ENCODE peak calls at places on chromosomes 6 and 20, in six cellular contexts. One of them, this sample, is unnamed.
A peak's percentile ranks its signal among the peaks of the same experiment; 100 is the strongest.

GRCh38 chr20:25197173-25197869 is 1.8 kb downstream of the ENTPD6 start:
- DNase-seq in breast epithelium: no peak
- DNase-seq in stomach: no peak
- DNase-seq in H1: no peak
- DNase-seq in HCT116: no peak
- DNase-seq in spleen: peak; percentile 72
- DNase-seq in this sample: no peak

GRCh38 chr20:59571151-59571550 is 33.2 kb upstream of the PHACTR3 start:
- DNase-seq in breast epithelium: no peak
- DNase-seq in stomach: no peak
- DNase-seq in H1: no peak
- DNase-seq in HCT116: no peak
- DNase-seq in spleen: no peak
- DNase-seq in this sample: no peak

GRCh38 chr6:108115598-108116058 is 41.1 kb upstream of the OSTM1 start:
- DNase-seq in breast epithelium: no peak
- DNase-seq in stomach: peak; percentile 66
- DNase-seq in H1: no peak
- DNase-seq in HCT116: peak; percentile 41
- DNase-seq in spleen: peak; percentile 81
- DNase-seq in this sample: no peak

GRCh38 chr20:45782890-45783289 is 8.8 kb downstream of the WFDC3 start:
- DNase-seq in breast epithelium: no peak
- DNase-seq in stomach: no peak
- DNase-seq in H1: no peak
- DNase-seq in HCT116: peak; percentile 39
- DNase-seq in spleen: no peak
- DNase-seq in this sample: no peak

GRCh38 chr20:43538855-43539700 is 19.7 kb upstream of the SGK2 start:
- DNase-seq in breast epithelium: no peak
- DNase-seq in stomach: no peak
- DNase-seq in H1: no peak
- DNase-seq in HCT116: no peak
- DNase-seq in spleen: no peak
- DNase-seq in this sample: no peak

GRCh38 chr6:43715056-43715788 is 27.6 kb upstream of the MRPS18A start:
- DNase-seq in breast epithelium: no peak
- DNase-seq in stomach: no peak
- DNase-seq in H1: no peak
- DNase-seq in HCT116: no peak
- DNase-seq in spleen: peak; percentile 87
- DNase-seq in this sample: no peak

GRCh38 chr6:3751019-3751729 is at the start of gene PXDC1:
- DNase-seq in breast epithelium: no peak
- DNase-seq in stomach: no peak
- DNase-seq in H1: no peak
- DNase-seq in HCT116: no peak
- DNase-seq in spleen: peak; percentile 86
- DNase-seq in this sample: no peak

GRCh38 chr6:44128020-44128917 is 915 bp downstream of the TMEM63B start:
- DNase-seq in breast epithelium: peak; percentile 33
- DNase-seq in stomach: peak; percentile 54
- DNase-seq in H1: no peak
- DNase-seq in HCT116: no peak
- DNase-seq in spleen: peak; percentile 90
- DNase-seq in this sample: peak; percentile 65

GRCh38 chr6:113805167-113805835 is 51.8 kb upstream of the MARCKS start:
- DNase-seq in breast epithelium: no peak
- DNase-seq in stomach: no peak
- DNase-seq in H1: no peak
- DNase-seq in HCT116: no peak
- DNase-seq in spleen: no peak
- DNase-seq in this sample: no peak

GRCh38 chr6:108609276-108609769 is 48.6 kb downstream of the FOXO3 start:
- DNase-seq in breast epithelium: no peak
- DNase-seq in stomach: no peak
- DNase-seq in H1: no peak
- DNase-seq in HCT116: peak; percentile 50
- DNase-seq in spleen: no peak
- DNase-seq in this sample: no peak

GRCh38 chr6:132333639-132334516 is 67.4 kb downstream of the MOXD1 start:
- DNase-seq in breast epithelium: no peak
- DNase-seq in stomach: peak; percentile 57
- DNase-seq in H1: peak; percentile 10
- DNase-seq in HCT116: peak; percentile 68
- DNase-seq in spleen: no peak
- DNase-seq in this sample: peak; percentile 22
- TF ChIP-seq POLR2A in breast epithelium: no peak
- TF ChIP-seq POLR2A in stomach: no peak
- TF ChIP-seq POLR2A in H1: no peak
- TF ChIP-seq POLR2A in HCT116: no peak
- TF ChIP-seq POLR2A in spleen: no peak
- TF ChIP-seq POLR2A in this sample: no peak

DNA sequence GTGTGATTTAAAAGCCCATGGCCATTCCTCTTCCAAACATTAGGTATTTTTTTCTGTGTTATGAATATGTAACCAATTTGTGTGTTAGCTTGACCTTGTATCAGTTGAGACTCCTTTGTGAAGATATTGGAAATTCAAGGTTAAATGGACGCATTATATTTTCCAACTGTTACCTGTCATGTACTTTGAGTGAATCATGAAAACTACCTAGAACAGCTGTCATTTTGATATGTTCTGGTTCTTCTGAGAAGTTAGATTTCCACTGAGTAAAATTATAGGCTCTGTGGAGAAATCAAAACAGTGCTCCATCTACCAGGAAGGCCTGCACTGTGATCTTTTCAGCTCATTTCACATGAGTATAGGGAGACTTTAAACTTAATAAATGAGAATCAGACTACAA is 470.0 kb downstream of the NKAIN2 start:
- DNase-seq in breast epithelium: no peak
- DNase-seq in stomach: no peak
- DNase-seq in H1: no peak
- DNase-seq in HCT116: no peak
- DNase-seq in spleen: no peak
- DNase-seq in this sample: no peak
- TF ChIP-seq POLR2A in breast epithelium: no peak
- TF ChIP-seq POLR2A in stomach: no peak
- TF ChIP-seq POLR2A in H1: no peak
- TF ChIP-seq POLR2A in HCT116: no peak
- TF ChIP-seq POLR2A in spleen: no peak
- TF ChIP-seq POLR2A in this sample: no peak

GRCh38 chr6:132814716-132815570 is 574 bp downstream of the RPS12 start:
- DNase-seq in breast epithelium: no peak
- DNase-seq in stomach: no peak
- DNase-seq in H1: no peak
- DNase-seq in HCT116: no peak
- DNase-seq in spleen: no peak
- DNase-seq in this sample: no peak
- TF ChIP-seq POLR2A in breast epithelium: no peak
- TF ChIP-seq POLR2A in stomach: no peak
- TF ChIP-seq POLR2A in H1: no peak
- TF ChIP-seq POLR2A in HCT116: no peak
- TF ChIP-seq POLR2A in spleen: no peak
- TF ChIP-seq POLR2A in this sample: no peak

DNA sequence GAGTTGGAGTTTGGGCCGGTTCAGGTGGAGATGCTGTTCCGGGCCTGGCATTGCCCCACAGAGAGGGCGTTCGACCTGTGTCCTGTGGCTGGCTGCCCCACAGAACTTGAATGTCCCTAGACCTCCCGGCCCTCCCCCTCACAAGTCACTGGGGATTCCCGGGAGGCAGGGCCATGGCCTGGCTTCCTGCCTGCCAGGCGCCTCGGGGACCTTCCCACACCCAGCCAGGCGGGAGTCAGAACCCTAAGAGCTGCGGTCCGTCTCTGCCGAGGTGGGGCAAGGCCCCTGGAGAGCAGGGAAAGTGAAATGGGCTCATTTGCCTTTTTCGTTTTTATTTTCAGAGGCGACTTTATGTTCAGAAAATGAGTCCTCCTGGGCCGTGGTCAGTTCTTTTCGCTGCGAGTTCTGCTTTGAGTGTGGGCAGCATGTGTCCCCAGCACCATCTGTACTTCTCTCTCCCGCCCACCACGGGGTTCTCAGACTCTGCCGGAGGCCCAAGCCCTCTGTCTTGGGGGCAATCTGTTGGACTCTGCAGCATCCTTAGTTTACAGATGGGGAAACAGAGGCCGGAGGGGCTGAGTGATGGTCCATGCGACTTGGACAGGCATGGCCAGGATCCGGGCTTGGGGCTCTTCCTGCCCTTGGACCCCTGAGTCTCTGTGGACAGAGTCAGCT is 8.5 kb downstream of the RBM38 start:
- DNase-seq in breast epithelium: no peak
- DNase-seq in stomach: peak; percentile 53
- DNase-seq in H1: no peak
- DNase-seq in HCT116: no peak
- DNase-seq in spleen: peak; percentile 87
- DNase-seq in this sample: no peak
- TF ChIP-seq POLR2A in breast epithelium: no peak
- TF ChIP-seq POLR2A in stomach: no peak
- TF ChIP-seq POLR2A in H1: no peak
- TF ChIP-seq POLR2A in HCT116: no peak
- TF ChIP-seq POLR2A in spleen: no peak
- TF ChIP-seq POLR2A in this sample: no peak

GRCh38 chr6:100229512-100229911 is 235.2 kb downstream of the SIM1 start:
- DNase-seq in breast epithelium: no peak
- DNase-seq in stomach: no peak
- DNase-seq in H1: no peak
- DNase-seq in HCT116: no peak
- DNase-seq in spleen: no peak
- DNase-seq in this sample: no peak

GRCh38 chr6:100226811-100227210 is 232.8 kb upstream of the MCHR2 start:
- DNase-seq in breast epithelium: no peak
- DNase-seq in stomach: no peak
- DNase-seq in H1: no peak
- DNase-seq in HCT116: no peak
- DNase-seq in spleen: no peak
- DNase-seq in this sample: no peak

GRCh38 chr6:100230115-100230975 is 234.4 kb downstream of the SIM1 start:
- DNase-seq in breast epithelium: no peak
- DNase-seq in stomach: no peak
- DNase-seq in H1: no peak
- DNase-seq in HCT116: no peak
- DNase-seq in spleen: no peak
- DNase-seq in this sample: no peak

GRCh38 chr6:100230976-100231316 is 233.8 kb downstream of the SIM1 start:
- DNase-seq in breast epithelium: no peak
- DNase-seq in stomach: no peak
- DNase-seq in H1: no peak
- DNase-seq in HCT116: no peak
- DNase-seq in spleen: no peak
- DNase-seq in this sample: no peak

DNA sequence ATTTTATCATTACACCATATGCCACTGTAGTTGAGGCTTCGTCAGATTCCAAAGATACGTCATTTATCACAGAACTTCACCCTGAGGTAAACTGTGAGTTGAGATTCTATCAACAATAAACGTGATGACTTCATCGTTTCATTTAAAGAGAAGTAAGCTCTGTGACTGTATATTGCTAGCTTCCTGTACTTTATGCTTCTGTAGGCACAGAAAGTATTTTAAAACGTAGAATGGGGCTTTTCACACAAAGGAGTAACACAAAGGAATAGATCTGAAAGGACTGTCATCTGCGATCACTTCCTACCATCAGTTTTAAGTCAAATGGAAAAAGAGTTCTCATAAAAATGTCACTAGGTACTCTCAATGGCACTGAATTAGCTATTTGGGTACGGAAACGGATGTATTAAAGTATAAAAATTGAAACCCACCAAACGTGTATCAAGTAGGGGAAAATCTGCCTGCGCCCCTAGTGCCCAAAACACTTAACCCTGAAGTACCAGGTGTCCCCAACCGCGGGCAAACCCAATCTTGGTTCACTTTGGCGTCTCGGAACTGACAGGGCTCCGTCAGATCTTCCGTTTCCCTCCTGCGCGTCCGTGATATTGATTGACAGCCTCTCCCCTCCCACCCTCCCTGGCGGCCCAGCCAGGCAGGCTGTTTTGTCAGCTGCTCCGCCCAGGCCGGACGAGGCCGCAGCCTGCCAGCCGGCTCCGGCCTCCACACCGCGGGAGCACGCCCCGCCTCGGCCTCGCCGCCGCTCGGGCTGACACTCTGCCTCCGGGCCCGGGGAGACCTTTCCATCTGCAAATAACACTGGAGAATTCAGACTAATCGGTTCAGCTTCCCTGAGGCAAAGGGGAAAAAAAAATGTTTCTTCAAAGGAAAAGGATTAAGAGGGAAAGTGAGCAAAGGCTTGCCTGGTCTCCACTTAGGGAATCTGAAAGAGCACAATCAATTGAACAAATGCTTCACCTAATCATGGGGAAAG is 234.7 kb upstream of the MCHR2 start:
- DNase-seq in breast epithelium: peak; percentile 43
- DNase-seq in stomach: peak; percentile 75
- DNase-seq in H1: peak; percentile 46
- DNase-seq in HCT116: peak; percentile 69
- DNase-seq in spleen: peak; percentile 88
- DNase-seq in this sample: peak; percentile 41
- TF ChIP-seq POLR2A in breast epithelium: no peak
- TF ChIP-seq POLR2A in stomach: no peak
- TF ChIP-seq POLR2A in H1: no peak
- TF ChIP-seq POLR2A in HCT116: peak; percentile 47
- TF ChIP-seq POLR2A in spleen: no peak
- TF ChIP-seq POLR2A in this sample: peak; percentile 66

DNA sequence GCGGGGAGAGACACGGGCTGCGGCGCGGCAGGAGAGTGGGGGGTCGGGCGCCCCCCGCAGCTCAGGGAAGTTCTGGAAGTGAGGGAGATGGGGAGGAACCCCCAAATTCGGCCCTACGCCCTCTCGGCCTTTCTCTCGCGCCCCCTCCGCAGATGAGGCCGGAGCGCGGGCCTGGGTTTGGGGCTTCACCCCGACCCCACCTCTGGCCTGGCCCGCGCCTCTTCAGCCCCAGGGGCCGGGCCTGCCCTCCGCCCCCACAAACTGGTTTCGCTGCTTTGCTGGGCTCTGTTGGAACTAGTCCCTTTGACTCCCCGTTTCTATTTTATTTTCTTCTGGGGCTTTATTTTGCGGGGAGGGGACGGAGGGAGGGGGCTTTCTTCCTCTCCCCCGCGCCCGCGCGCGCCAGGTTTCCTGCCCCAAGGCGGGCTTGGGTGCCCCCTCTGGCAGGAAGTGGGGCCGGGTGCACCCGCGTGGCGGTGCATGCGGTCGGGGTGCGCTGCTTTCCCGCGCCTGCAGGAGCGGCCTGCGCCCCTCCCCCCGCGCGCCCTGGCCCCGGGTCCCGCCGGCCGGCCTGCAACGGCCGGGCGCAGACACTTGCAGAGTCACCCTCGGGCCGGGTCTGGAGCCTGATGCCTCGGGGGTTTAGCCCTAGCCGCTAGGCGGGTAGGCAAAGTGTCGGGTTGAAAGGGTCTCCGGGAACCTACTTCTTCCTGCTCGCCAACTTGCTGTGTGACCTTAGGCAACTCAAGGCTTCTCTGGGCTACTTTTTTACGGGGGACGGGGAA is 1.2 kb downstream of the HMGA1 start:
- DNase-seq in breast epithelium: no peak
- DNase-seq in stomach: no peak
- DNase-seq in H1: no peak
- DNase-seq in HCT116: no peak
- DNase-seq in spleen: peak; percentile 93
- DNase-seq in this sample: peak; percentile 48
- TF ChIP-seq POLR2A in breast epithelium: no peak
- TF ChIP-seq POLR2A in stomach: no peak
- TF ChIP-seq POLR2A in H1: no peak
- TF ChIP-seq POLR2A in HCT116: no peak
- TF ChIP-seq POLR2A in spleen: no peak
- TF ChIP-seq POLR2A in this sample: no peak

This sample was measured in H54.